ENCODE peak calls at places on chromosome X, in nine cellular contexts. S is right atrium auricular region, K is nephron progenitor cell, O is ovary, U is OCI-LY7, J is foreskin fibroblast, X is endothelial cell, I is sigmoid colon, A is neural crest cell. E is an unnamed sample.

GRCh38 chrX:39953879-39954278 is 143.9 kb downstream of the BCOR start:
- DNase-seq in S (no peak), K (no peak), O (no peak), U (no peak), J (peak), X (no peak), I (peak), A (no peak), E (peak)

GRCh38 chrX:71160475-71160874 is 15.8 kb downstream of the NLGN3 start:
- DNase-seq in S (no peak), K (no peak), O (no peak), U (no peak), J (no peak), X (no peak), I (no peak), A (no peak), E (no peak)

GRCh38 chrX:1093112-1093511 is 119.3 kb downstream of the CRLF2 start:
- DNase-seq in S (no peak), K (no peak), O (no peak), U (no peak), J (peak), X (no peak), I (peak), A (no peak), E (no peak)

GRCh38 chrX:44035576-44035975 is 62.4 kb upstream of the NDP start:
- DNase-seq in S (no peak), K (no peak), O (no peak), U (no peak), J (no peak), X (no peak), I (no peak), A (no peak), E (no peak)

GRCh38 chrX:109281478-109282275 is 200.2 kb downstream of the GUCY2F start:
- DNase-seq in S (no peak), K (no peak), O (no peak), U (no peak), J (no peak), X (no peak), I (no peak), A (no peak), E (peak)

GRCh38 chrX:21438792-21439191 is 64.6 kb downstream of the CNKSR2 start:
- DNase-seq in S (no peak), K (no peak), O (no peak), U (peak), J (no peak), X (no peak), I (no peak), A (no peak), E (no peak)

GRCh38 chrX:30733852-30734660 is 80.8 kb downstream of the GK start:
- DNase-seq in S (no peak), K (no peak), O (no peak), U (no peak), J (no peak), X (no peak), I (no peak), A (no peak), E (no peak)

GRCh38 chrX:130285710-130286109 is 17.0 kb upstream of the ZNF280C start:
- DNase-seq in S (no peak), K (no peak), O (no peak), U (no peak), J (no peak), X (no peak), I (no peak), A (no peak), E (no peak)

GRCh38 chrX:12319012-12319519 is 180.8 kb downstream of the FRMPD4 start:
- DNase-seq in S (no peak), K (no peak), O (no peak), U (no peak), J (peak), X (no peak), I (no peak), A (no peak), E (no peak)

GRCh38 chrX:14936561-14936960 is 63.3 kb downstream of the MOSPD2 start:
- DNase-seq in S (no peak), K (no peak), O (no peak), U (no peak), J (peak), X (no peak), I (no peak), A (no peak), E (peak)

GRCh38 chrX:53269536-53270107 is 11.8 kb downstream of the IQSEC2 start:
- DNase-seq in S (no peak), K (no peak), O (no peak), U (no peak), J (no peak), X (no peak), I (no peak), A (no peak), E (no peak)

GRCh38 chrX:136710324-136710951 is 62.5 kb downstream of the CD40LG start:
- DNase-seq in S (no peak), K (no peak), O (no peak), U (no peak), J (peak), X (no peak), I (no peak), A (no peak), E (no peak)

GRCh38 chrX:140765043-140765784 is 55.7 kb downstream of the LINC00632 start:
- DNase-seq in S (no peak), K (peak), O (no peak), U (no peak), J (peak), X (peak), I (peak), A (no peak), E (no peak)

GRCh38 chrX:11341274-11342256 is 48.4 kb downstream of the AMELX start:
- DNase-seq in S (peak), K (no peak), O (peak), U (peak), J (peak), X (no peak), I (peak), A (no peak), E (peak)

GRCh38 chrX:103157511-103158316 is 57.2 kb upstream of the BEX4 start:
- DNase-seq in S (no peak), K (peak), O (no peak), U (peak), J (peak), X (peak), I (no peak), A (peak), E (peak)

GRCh38 chrX:2967998-2968909 is 38.1 kb upstream of the ARSH start:
- DNase-seq in S (no peak), K (peak), O (no peak), U (no peak), J (peak), X (no peak), I (no peak), A (peak), E (no peak)

GRCh38 chrX:151723156-151723760 is 7.4 kb downstream of the FATE1 start:
- DNase-seq in S (no peak), K (no peak), O (no peak), U (no peak), J (no peak), X (peak), I (no peak), A (no peak), E (no peak)

GRCh38 chrX:100363926-100364325 is 46.1 kb downstream of the PCDH19 start:
- DNase-seq in S (no peak), K (peak), O (no peak), U (no peak), J (no peak), X (no peak), I (no peak), A (peak), E (no peak)

GRCh38 chrX:30831082-30831481 is 58.0 kb downstream of the TAB3 start:
- DNase-seq in S (no peak), K (no peak), O (no peak), U (no peak), J (no peak), X (no peak), I (no peak), A (no peak), E (no peak)

GRCh38 chrX:1537031-1537715 is at the start of gene P2RY8:
- DNase-seq in S (peak), K (no peak), O (peak), U (peak), J (peak), X (no peak), I (peak), A (no peak), E (peak)

GRCh38 chrX:9370888-9371287 is 94.0 kb upstream of the TBL1X start:
- DNase-seq in S (no peak), K (no peak), O (no peak), U (no peak), J (no peak), X (no peak), I (no peak), A (no peak), E (no peak)

GRCh38 chrX:24371391-24371972 is 11.0 kb downstream of the SUPT20HL1 start:
- DNase-seq in S (peak), K (peak), O (peak), U (peak), J (peak), X (peak), I (peak), A (peak), E (peak)

GRCh38 chrX:119729408-119730201 is 28.8 kb upstream of the SOWAHD start:
- DNase-seq in S (peak), K (peak), O (peak), U (peak), J (peak), X (peak), I (peak), A (peak), E (peak)

GRCh38 chrX:154469114-154469513 is 10.0 kb downstream of the LAGE3 start:
- DNase-seq in S (no peak), K (no peak), O (no peak), U (no peak), J (no peak), X (no peak), I (no peak), A (no peak), E (no peak)

GRCh38 chrX:18146954-18147353 is 73.7 kb downstream of the BEND2 start:
- DNase-seq in S (no peak), K (peak), O (no peak), U (peak), J (peak), X (peak), I (no peak), A (peak), E (peak)

GRCh38 chrX:31708116-31708515 is 636.3 kb upstream of the FTHL17 start:
- DNase-seq in S (no peak), K (no peak), O (no peak), U (no peak), J (no peak), X (no peak), I (no peak), A (no peak), E (no peak)

GRCh38 chrX:68717196-68717595 is 69.7 kb downstream of the STARD8 start:
- DNase-seq in S (no peak), K (no peak), O (peak), U (no peak), J (no peak), X (no peak), I (peak), A (no peak), E (no peak)

GRCh38 chrX:114976321-114976720 is 41.1 kb downstream of the IL13RA2 start:
- DNase-seq in S (no peak), K (no peak), O (no peak), U (no peak), J (peak), X (no peak), I (no peak), A (no peak), E (peak)

GRCh38 chrX:48956728-48957414 is 536 bp downstream of the OTUD5 start:
- DNase-seq in S (no peak), K (peak), O (peak), U (no peak), J (peak), X (peak), I (no peak), A (no peak), E (peak)

GRCh38 chrX:42752730-42753129 is 25.2 kb downstream of the PPP1R2C start:
- DNase-seq in S (no peak), K (no peak), O (no peak), U (no peak), J (no peak), X (no peak), I (no peak), A (no peak), E (no peak)

GRCh38 chrX:54042609-54043010 is 1.7 kb downstream of the PHF8 start:
- DNase-seq in S (peak), K (peak), O (peak), U (peak), J (peak), X (peak), I (peak), A (peak), E (peak)

GRCh38 chrX:107676559-107677378 is 48.5 kb downstream of the PRPS1 start:
- DNase-seq in S (peak), K (peak), O (peak), U (peak), J (peak), X (no peak), I (peak), A (no peak), E (peak)
- TF ChIP-seq CTCF in S (no peak), K (no peak), O (no peak), U (no peak), J (no peak), X (no peak), I (no peak), A (no peak), E (no peak)

GRCh38 chrX:27740933-27741332 is 66.9 kb upstream of the MAGEB10 start:
- DNase-seq in S (no peak), K (no peak), O (no peak), U (no peak), J (no peak), X (no peak), I (no peak), A (no peak), E (no peak)
- TF ChIP-seq CTCF in S (no peak), K (no peak), O (no peak), U (no peak), J (no peak), X (no peak), I (no peak), A (no peak), E (no peak)

DNA sequence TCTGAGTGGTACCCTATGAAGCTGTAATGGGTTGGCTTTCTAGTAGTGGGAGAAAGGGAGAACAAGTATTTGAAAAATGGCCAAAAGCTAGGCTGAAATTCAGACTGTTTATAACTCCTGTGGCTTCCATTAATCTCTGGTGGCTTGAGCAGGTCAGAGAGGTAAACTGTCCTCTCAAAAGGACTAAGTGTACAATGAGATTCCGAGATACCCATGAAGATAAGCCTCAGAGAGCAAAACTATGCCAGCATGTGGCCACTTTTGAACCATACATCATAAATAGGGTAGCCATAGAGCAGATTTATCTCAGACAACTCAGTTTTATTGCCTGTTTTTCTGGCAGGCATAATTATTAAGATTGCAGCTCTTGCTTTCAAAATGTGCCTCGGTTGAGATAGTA is 89.2 kb downstream of the CHRDL1 start:
- DNase-seq in S (no peak), K (no peak), O (no peak), U (no peak), J (no peak), X (no peak), I (no peak), A (no peak), E (no peak)
- TF ChIP-seq CTCF in S (no peak), K (no peak), O (no peak), U (no peak), J (no peak), X (no peak), I (no peak), A (no peak), E (no peak)

GRCh38 chrX:13851996-13852695 is 35.3 kb upstream of the GPM6B start:
- DNase-seq in S (no peak), K (no peak), O (no peak), U (peak), J (no peak), X (no peak), I (no peak), A (no peak), E (no peak)
- TF ChIP-seq CTCF in S (no peak), K (no peak), O (no peak), U (peak), J (no peak), X (no peak), I (no peak), A (peak), E (no peak)

DNA sequence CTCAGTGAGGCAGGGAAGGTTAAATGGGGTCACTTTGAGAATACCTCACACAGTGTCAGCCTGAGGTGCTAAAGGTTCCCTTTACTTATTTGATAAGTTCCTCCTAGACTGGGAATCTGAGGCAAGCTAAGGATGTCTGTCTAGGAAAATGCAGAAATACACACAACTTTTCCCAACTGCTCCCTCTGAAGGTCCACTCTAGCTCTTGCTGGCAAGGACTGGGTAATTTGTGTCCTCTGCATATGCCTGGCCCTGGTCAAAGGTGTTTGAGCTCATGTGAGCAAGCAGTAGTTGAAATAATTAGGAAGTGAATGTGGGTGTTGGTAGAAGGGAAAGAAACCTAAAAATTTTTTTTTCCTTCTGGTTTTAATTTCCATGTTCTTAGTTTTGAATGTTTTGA is 21.3 kb downstream of the TXLNG start:
- DNase-seq in S (no peak), K (no peak), O (no peak), U (no peak), J (peak), X (peak), I (no peak), A (no peak), E (peak)
- TF ChIP-seq CTCF in S (no peak), K (peak), O (no peak), U (no peak), J (peak), X (no peak), I (no peak), A (peak), E (no peak)

GRCh38 chrX:26851981-26852380 is 611.2 kb downstream of the PPP4R3C start:
- DNase-seq in S (no peak), K (no peak), O (no peak), U (no peak), J (peak), X (no peak), I (no peak), A (no peak), E (peak)
- TF ChIP-seq CTCF in S (no peak), K (peak), O (no peak), U (no peak), J (no peak), X (no peak), I (no peak), A (no peak), E (no peak)

GRCh38 chrX:134999469-134999868 is 8.7 kb downstream of the SMIM10 start:
- DNase-seq in S (no peak), K (no peak), O (no peak), U (peak), J (peak), X (no peak), I (no peak), A (no peak), E (no peak)
- TF ChIP-seq CTCF in S (no peak), K (peak), O (peak), U (peak), J (peak), X (no peak), I (peak), A (peak), E (peak)

DNA sequence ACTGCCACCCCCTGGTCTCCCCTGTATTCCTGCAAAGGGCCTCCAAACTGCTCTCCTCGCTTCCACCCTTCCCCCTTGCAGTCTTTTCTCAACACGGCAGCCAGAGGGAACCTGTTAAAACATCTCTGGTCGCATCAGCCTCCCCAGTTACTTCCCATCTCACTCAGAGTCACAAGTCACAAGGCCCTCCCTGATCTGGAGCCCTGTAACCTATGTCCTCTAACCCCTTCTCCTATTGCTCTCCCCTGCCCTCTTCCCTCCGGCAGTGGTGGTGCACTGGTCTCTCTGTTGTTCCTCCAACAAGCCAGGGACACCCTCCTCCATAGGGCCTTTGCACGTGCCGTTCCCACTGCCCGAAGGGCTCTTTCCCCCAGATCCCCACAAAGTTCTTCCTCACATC is 73.2 kb downstream of the SH3KBP1 start:
- DNase-seq in S (no peak), K (no peak), O (no peak), U (peak), J (no peak), X (no peak), I (no peak), A (no peak), E (no peak)
- TF ChIP-seq CTCF in S (no peak), K (no peak), O (no peak), U (peak), J (no peak), X (no peak), I (no peak), A (no peak), E (no peak)

GRCh38 chrX:128518508-128518907 is 466.3 kb upstream of the ACTRT1 start:
- DNase-seq in S (no peak), K (no peak), O (no peak), U (peak), J (no peak), X (peak), I (no peak), A (no peak), E (no peak)
- TF ChIP-seq CTCF in S (no peak), K (peak), O (no peak), U (peak), J (no peak), X (no peak), I (no peak), A (peak), E (no peak)

DNA sequence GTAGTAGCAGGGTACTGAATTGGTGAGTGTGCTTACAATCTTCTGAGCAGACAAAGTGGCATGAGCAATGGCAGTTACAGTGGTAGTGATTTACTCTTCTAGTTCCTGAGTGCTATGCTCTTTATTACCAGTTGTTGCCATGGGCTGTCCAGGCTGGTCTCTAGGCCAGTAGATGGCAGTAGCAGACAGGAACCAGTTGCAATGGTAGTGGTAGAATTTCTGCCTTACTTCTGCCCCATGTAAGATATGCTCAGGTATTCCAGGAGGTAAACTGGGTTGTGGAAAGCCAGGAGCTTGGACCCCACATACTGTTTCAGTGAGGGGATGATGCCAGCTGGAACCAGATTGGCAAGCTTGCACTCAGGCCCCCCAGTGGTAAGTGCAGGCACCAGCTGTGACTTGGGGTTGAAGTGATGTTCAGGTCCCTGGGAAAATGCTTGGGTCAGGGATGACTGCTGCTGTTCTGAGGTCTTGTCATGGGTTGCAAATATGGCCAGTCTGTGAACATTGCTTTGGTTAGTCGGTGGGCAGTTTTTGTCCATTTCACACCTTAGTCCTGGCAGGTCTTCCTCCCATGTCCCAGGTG is 63.0 kb upstream of the ZXDB start:
- DNase-seq in S (no peak), K (no peak), O (no peak), U (peak), J (peak), X (peak), I (no peak), A (no peak), E (peak)
- TF ChIP-seq CTCF in S (no peak), K (no peak), O (no peak), U (peak), J (peak), X (peak), I (no peak), A (peak), E (no peak)